ENCODE peak calls at places on chromosomes 12 and 14, in eight cellular contexts. O is astrocyte of the spinal cord; T is GM06990; I is HCT116; H is endodermal cell; U is CD8-positive, alpha-beta T cell; D is GM13977; K is left lung. G is an unnamed sample.

GRCh38 chr14:103910262-103910935 is 17.9 kb upstream of the TDRD9 start:
- DNase-seq in O (peak), T (no peak), I (peak), U (peak), D (peak), H (peak), K (peak), G (peak)

GRCh38 chr12:63066782-63067181 is 84.2 kb downstream of the AVPR1A start:
- DNase-seq in O (no peak), H (peak), I (no peak), T (no peak), D (no peak), K (no peak), U (no peak), G (no peak)

GRCh38 chr14:39423793-39424192 is 8.4 kb downstream of the FBXO33 start:
- DNase-seq in T (no peak), U (no peak), K (no peak), H (no peak), I (no peak), D (no peak), O (no peak), G (no peak)

GRCh38 chr14:65772901-65773574 is 360.5 kb downstream of the FUT8 start:
- DNase-seq in H (no peak), I (no peak), T (no peak), D (no peak), U (no peak), K (no peak), O (no peak), G (no peak)

GRCh38 chr14:69972755-69973154 is 93.5 kb downstream of the SMOC1 start:
- DNase-seq in O (no peak), U (no peak), H (no peak), K (no peak), I (no peak), D (no peak), T (no peak), G (no peak)

GRCh38 chr14:78530078-78530477 is 359.9 kb downstream of the NRXN3 start:
- DNase-seq in U (no peak), H (peak), O (peak), K (no peak), D (peak), I (no peak), T (no peak), G (peak)

GRCh38 chr12:6469609-6470374 is 685 bp downstream of the VAMP1 start:
- DNase-seq in U (no peak), K (no peak), O (no peak), T (no peak), I (no peak), D (no peak), H (no peak), G (no peak)

GRCh38 chr12:107320929-107321618 is 227.7 kb upstream of the CRY1 start:
- DNase-seq in U (peak), K (peak), T (no peak), I (no peak), O (peak), H (peak), D (no peak), G (no peak)

GRCh38 chr14:78202976-78203375 is 32.8 kb downstream of the NRXN3 start:
- DNase-seq in I (no peak), U (no peak), D (no peak), T (no peak), K (no peak), O (no peak), H (no peak), G (no peak)

GRCh38 chr14:54512393-54512792 is 2.7 kb downstream of the CGRRF1 start:
- DNase-seq in H (no peak), U (no peak), K (no peak), D (no peak), O (no peak), I (no peak), T (no peak), G (no peak)

GRCh38 chr12:115212356-115212755 is 528.4 kb upstream of the TBX3 start:
- DNase-seq in K (no peak), H (peak), U (no peak), D (no peak), T (no peak), O (no peak), I (no peak), G (no peak)

GRCh38 chr12:117189725-117190209 is 503 bp downstream of the FBXO21 start:
- DNase-seq in D (peak), T (peak), K (peak), H (peak), U (peak), O (peak), I (no peak), G (peak)

GRCh38 chr12:3551976-3552725 is 61.1 kb downstream of the PRMT8 start:
- DNase-seq in I (no peak), D (no peak), K (no peak), T (no peak), H (peak), O (no peak), U (no peak), G (no peak)

GRCh38 chr14:103770902-103771301 is 55.3 kb downstream of the ZFYVE21 start:
- DNase-seq in U (no peak), K (no peak), I (no peak), D (no peak), T (no peak), H (no peak), O (no peak), G (no peak)

GRCh38 chr12:63319386-63319785 is 168.4 kb upstream of the AVPR1A start:
- DNase-seq in H (peak), D (no peak), O (peak), T (no peak), I (peak), U (no peak), K (no peak), G (no peak)

GRCh38 chr12:127389923-127390322 is 877.0 kb upstream of the TMEM132C start:
- DNase-seq in O (peak), T (no peak), K (no peak), U (no peak), D (no peak), I (no peak), H (peak), G (no peak)

GRCh38 chr12:120049426-120049825 is 60.4 kb downstream of the BICDL1 start:
- DNase-seq in O (no peak), H (no peak), U (no peak), T (no peak), K (no peak), I (no peak), D (no peak), G (no peak)

GRCh38 chr12:104519190-104519857 is 62.6 kb downstream of the CHST11 start:
- DNase-seq in O (no peak), K (no peak), H (peak), D (no peak), U (peak), T (no peak), I (no peak), G (no peak)

GRCh38 chr12:68264864-68265256 is 11.5 kb upstream of the IL22 start:
- DNase-seq in O (peak), D (no peak), T (no peak), U (no peak), H (no peak), K (no peak), I (no peak), G (no peak)

GRCh38 chr12:93042283-93042682 is 113.2 kb upstream of the EEA1 start:
- DNase-seq in I (no peak), U (no peak), D (no peak), T (no peak), K (no peak), H (no peak), O (peak), G (no peak)

GRCh38 chr14:89484445-89484844 is 67.4 kb upstream of the FOXN3 start:
- DNase-seq in D (no peak), I (no peak), T (no peak), K (no peak), H (no peak), U (no peak), O (no peak), G (no peak)

GRCh38 chr14:60695327-60695726 is 28.8 kb downstream of the SIX4 start:
- DNase-seq in K (no peak), I (no peak), D (no peak), U (no peak), H (no peak), O (no peak), T (no peak), G (no peak)

GRCh38 chr12:87439990-87440827 is 589.0 kb downstream of the C12orf50 start:
- DNase-seq in O (peak), K (no peak), U (no peak), I (peak), D (no peak), T (no peak), H (peak), G (no peak)

GRCh38 chr14:24741871-24742270 is 107.9 kb upstream of the GZMB start:
- DNase-seq in U (no peak), T (no peak), H (no peak), D (no peak), K (no peak), I (no peak), O (peak), G (no peak)

GRCh38 chr12:47707905-47708543 is 2.2 kb upstream of the RPAP3 start:
- DNase-seq in H (no peak), I (no peak), U (no peak), D (no peak), O (no peak), K (no peak), T (no peak), G (no peak)

GRCh38 chr12:67223225-67223624 is 45.9 kb upstream of the CAND1 start:
- DNase-seq in U (no peak), K (no peak), T (no peak), D (no peak), I (no peak), O (no peak), H (no peak), G (no peak)

GRCh38 chr12:67217647-67218046 is 51.5 kb upstream of the CAND1 start:
- DNase-seq in O (no peak), D (no peak), T (no peak), I (no peak), U (no peak), H (no peak), K (no peak), G (no peak)

GRCh38 chr12:67222302-67222701 is 46.9 kb upstream of the CAND1 start:
- DNase-seq in T (no peak), K (no peak), H (peak), D (no peak), U (no peak), I (peak), O (peak), G (no peak)

GRCh38 chr12:67220065-67220464 is 49.1 kb upstream of the CAND1 start:
- DNase-seq in K (no peak), U (no peak), H (peak), O (no peak), D (no peak), T (no peak), I (peak), G (no peak)
- TF ChIP-seq CTCF in K (no peak), U (no peak), H (peak), O (peak), D (no peak), T (peak), I (peak), G (no peak)

GRCh38 chr12:101720118-101720517 is 19.1 kb downstream of the SYCP3 start:
- DNase-seq in I (no peak), K (no peak), U (no peak), T (no peak), H (no peak), O (no peak), D (no peak), G (no peak)
- TF ChIP-seq CTCF in I (no peak), K (no peak), U (no peak), T (no peak), H (no peak), O (no peak), D (no peak), G (no peak)

GRCh38 chr14:21825147-21825743 is 151.6 kb upstream of the OR4E1 start:
- DNase-seq in I (peak), O (peak), D (peak), K (no peak), T (no peak), U (peak), H (peak), G (peak)
- TF ChIP-seq CTCF in I (peak), O (peak), D (peak), K (peak), T (peak), U (peak), H (peak), G (peak)

GRCh38 chr12:42507031-42507430 is 82.5 kb downstream of the PRICKLE1 start:
- DNase-seq in O (no peak), D (no peak), T (no peak), K (no peak), I (no peak), U (no peak), H (no peak), G (no peak)

GRCh38 chr12:42507589-42507988 is 82.0 kb downstream of the PRICKLE1 start:
- DNase-seq in O (no peak), D (no peak), I (no peak), T (no peak), H (no peak), U (no peak), K (no peak), G (no peak)

GRCh38 chr12:42508913-42509312 is 80.6 kb downstream of the PRICKLE1 start:
- DNase-seq in I (no peak), D (no peak), T (no peak), O (no peak), U (no peak), K (no peak), H (no peak), G (no peak)

GRCh38 chr12:42511656-42512055 is 77.9 kb downstream of the PRICKLE1 start:
- DNase-seq in U (no peak), O (no peak), T (no peak), K (no peak), H (no peak), D (no peak), I (no peak), G (no peak)

DNA sequence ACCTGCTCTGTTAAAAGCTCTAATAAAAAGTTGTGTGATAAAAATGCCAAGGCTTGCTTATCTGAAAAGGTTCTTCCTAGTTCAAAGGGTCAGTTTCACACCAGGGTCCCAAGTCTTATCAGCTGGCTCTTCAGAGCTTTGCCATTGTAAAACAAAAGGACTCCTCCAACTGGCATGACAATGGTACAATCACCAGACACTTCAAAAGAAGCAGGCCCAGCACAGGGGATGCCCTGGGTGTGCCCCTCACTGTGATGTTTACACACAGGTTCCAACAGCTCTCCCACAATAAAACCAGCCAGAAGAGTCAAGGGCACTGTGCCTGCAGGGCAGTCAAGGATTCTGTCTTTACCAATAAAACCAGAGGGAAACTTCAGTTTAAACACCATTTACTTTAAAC is 78.7 kb downstream of the PRICKLE1 start:
- DNase-seq in H (peak), I (no peak), D (no peak), T (no peak), O (no peak), K (no peak), U (no peak), G (no peak)
- TF ChIP-seq CTCF in H (no peak), I (no peak), D (no peak), T (no peak), O (no peak), K (no peak), U (no peak), G (no peak)

GRCh38 chr12:64694130-64695078 is 64.8 kb downstream of the GNS start:
- DNase-seq in I (no peak), O (no peak), K (no peak), D (no peak), T (no peak), H (peak), U (no peak), G (no peak)

GRCh38 chr12:64688715-64689114 is 70.5 kb downstream of the GNS start:
- DNase-seq in T (no peak), K (no peak), H (no peak), D (no peak), O (no peak), I (no peak), U (no peak), G (no peak)

GRCh38 chr12:64687816-64688599 is 71.2 kb downstream of the GNS start:
- DNase-seq in O (peak), D (no peak), U (no peak), T (no peak), H (no peak), K (no peak), I (no peak), G (no peak)

GRCh38 chr12:64691793-64692583 is 67.2 kb downstream of the GNS start:
- DNase-seq in O (peak), K (no peak), I (no peak), U (no peak), T (no peak), D (no peak), H (no peak), G (no peak)

GRCh38 chr12:64691227-64691792 is 67.9 kb downstream of the GNS start:
- DNase-seq in D (no peak), O (no peak), H (peak), T (no peak), U (no peak), K (no peak), I (no peak), G (no peak)
- TF ChIP-seq CTCF in D (no peak), O (no peak), H (no peak), T (no peak), U (no peak), K (no peak), I (no peak), G (no peak)

GRCh38 chr12:98379106-98379505 is 136.3 kb upstream of the TMPO start:
- DNase-seq in O (no peak), D (no peak), I (no peak), T (no peak), H (no peak), K (no peak), U (no peak), G (no peak)
- TF ChIP-seq CTCF in O (no peak), D (no peak), I (no peak), T (no peak), H (peak), K (no peak), U (no peak), G (no peak)

DNA sequence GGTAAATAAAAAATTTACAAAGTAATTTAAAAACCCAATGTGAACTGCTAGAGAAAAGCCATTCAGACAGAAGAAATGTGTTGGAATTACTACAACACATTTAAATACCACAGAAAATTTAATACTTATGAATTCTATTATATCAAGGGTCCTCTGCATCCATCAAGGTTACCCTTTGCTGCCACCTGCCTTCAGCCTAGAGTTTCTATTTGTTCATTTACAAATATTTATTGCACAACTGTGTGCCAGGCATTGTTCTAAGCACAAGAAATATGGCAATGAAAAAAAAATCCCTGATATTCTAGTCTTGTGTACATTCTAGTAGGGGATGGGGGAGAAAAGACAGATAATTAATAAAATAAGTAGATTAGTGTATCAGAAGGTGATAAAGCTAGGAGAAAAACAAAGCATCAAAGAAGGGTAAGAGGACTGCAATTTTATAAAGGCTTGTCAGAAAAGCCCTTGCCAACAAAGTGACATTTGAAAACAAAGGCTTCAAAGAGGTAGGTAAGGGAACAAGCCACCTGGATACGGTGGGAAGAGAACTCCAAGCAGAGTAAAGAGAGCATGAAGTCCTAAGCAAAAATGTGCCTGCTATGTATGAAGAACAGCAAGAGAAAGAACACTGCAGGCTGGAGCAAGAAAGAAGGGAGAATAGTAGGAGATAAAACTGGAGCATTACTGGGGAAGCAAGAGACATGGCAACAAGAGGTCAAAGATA is 59.1 kb upstream of the SLC6A13 start:
- DNase-seq in T (no peak), I (peak), K (no peak), O (no peak), D (no peak), H (no peak), U (no peak), G (no peak)
- TF ChIP-seq CTCF in T (no peak), I (peak), K (no peak), O (peak), D (no peak), H (peak), U (no peak), G (no peak)

G was measured in GM20000.